ENCODE peak calls at places on chromosomes 16 and 17, in six cellular contexts. R is GM04503, E is NCI-H1092 treated with DMSO at 0.1 percent for 48 hours, V is colonic mucosa, B is AG09309, Q is activated B cell treated with CpG ODN at 0.5 μM for 24 hours. W is an unnamed sample.

GRCh38 chr16:515963-516226 is 11.6 kb upstream of the CAPN15 start:
- DNase-seq in E (no peak), Q (no peak), B (no peak), V (no peak), R (no peak), W (no peak)

GRCh38 chr16:4660454-4661007 is 32.8 kb upstream of the NUDT16L1 start:
- DNase-seq in Q (no peak), R (no peak), B (no peak), E (peak; percentile 88), V (no peak), W (no peak)

GRCh38 chr17:4840893-4841242 is 7.7 kb downstream of the MINK1 start:
- DNase-seq in B (no peak), R (no peak), E (no peak), V (no peak), Q (no peak), W (no peak)

GRCh38 chr17:6496636-6497441 is 52.6 kb downstream of the PIMREG start:
- DNase-seq in Q (no peak), E (no peak), R (no peak), V (no peak), B (no peak), W (no peak)

GRCh38 chr17:63974594-63975192 is 2.0 kb upstream of the SCN4A start:
- DNase-seq in B (no peak), E (no peak), Q (no peak), R (no peak), V (no peak), W (no peak)

GRCh38 chr17:74295625-74296547 is 21.9 kb downstream of the DNAI2 start:
- DNase-seq in B (no peak), E (no peak), R (no peak), Q (no peak), V (no peak), W (no peak)

GRCh38 chr16:48435319-48435682 is 50.1 kb upstream of the SIAH1 start:
- DNase-seq in B (no peak), V (no peak), E (no peak), R (no peak), Q (no peak), W (no peak)

GRCh38 chr16:13307255-13307654 is 405.9 kb downstream of the SHISA9 start:
- DNase-seq in E (no peak), V (no peak), B (no peak), R (peak; percentile 76), Q (no peak), W (no peak)

GRCh38 chr17:41648411-41649195 is 24.2 kb upstream of the KRT17 start:
- DNase-seq in E (peak; percentile 44), R (no peak), Q (peak; percentile 85), B (no peak), V (peak; percentile 91), W (peak; percentile 56)

GRCh38 chr17:57803026-57803425 is 46.8 kb downstream of the MRPS23 start:
- DNase-seq in E (no peak), V (no peak), Q (no peak), B (no peak), R (no peak), W (no peak)

W was measured in AG09319.